ENCODE peak calls at places on chromosomes 4 and X, in nine cellular contexts. U is Peyer's patch, K is stomach, S is adipocyte, H is A549, O is GM23248, R is heart left ventricle, P is lower lobe of right lung, W is cardiac muscle cell. V is an unnamed sample. For H3K4me1, the result is how much of the 10 kb centered on the place peaks cover.

GRCh38 chr4:170022211-170022610 is 4.0 kb downstream of the MFAP3L start:
- DNase-seq in U (no peak), K (no peak), S (no peak), H (no peak), O (no peak), R (no peak), P (no peak), W (no peak), V (no peak)

GRCh38 chrX:39149761-39150160 is 348.5 kb downstream of the MID1IP1 start:
- DNase-seq in U (peak), K (peak), S (peak), H (no peak), O (peak), R (peak), P (peak), W (peak), V (peak)

GRCh38 chr4:184848510-184848909 is 22.7 kb upstream of the ACSL1 start:
- DNase-seq in U (no peak), K (no peak), S (no peak), H (no peak), O (no peak), R (no peak), P (no peak), W (no peak), V (no peak)

GRCh38 chr4:9989918-9990635 is 31.2 kb downstream of the SLC2A9 start:
- DNase-seq in U (no peak), K (no peak), S (no peak), H (no peak), O (no peak), R (no peak), P (no peak), W (no peak), V (no peak)

GRCh38 chr4:118968006-118968405 is 79.4 kb downstream of the SYNPO2 start:
- DNase-seq in U (peak), K (peak), S (peak), H (no peak), O (peak), R (peak), P (peak), W (peak), V (peak)

GRCh38 chrX:55841962-55842752 is 124.6 kb downstream of the RRAGB start:
- DNase-seq in U (no peak), K (no peak), S (no peak), H (no peak), O (no peak), R (no peak), P (no peak), W (no peak), V (no peak)

GRCh38 chr4:76960014-76960413 is 10.5 kb downstream of the SEPTIN11 start:
- DNase-seq in U (no peak), K (no peak), S (no peak), H (no peak), O (peak), R (no peak), P (no peak), W (no peak), V (no peak)

GRCh38 chrX:16212436-16212835 is 45.2 kb downstream of the MAGEB17 start:
- DNase-seq in U (no peak), K (no peak), S (peak), H (no peak), O (peak), R (no peak), P (no peak), W (peak), V (no peak)

GRCh38 chrX:276588-277171 is 4.5 kb upstream of the PLCXD1 start:
- DNase-seq in U (peak), K (peak), S (peak), H (peak), O (peak), R (peak), P (peak), W (no peak), V (no peak)

GRCh38 chrX:9578083-9578779 is 113.4 kb downstream of the TBL1X start:
- DNase-seq in U (no peak), K (no peak), S (no peak), H (no peak), O (no peak), R (no peak), P (no peak), W (no peak), V (peak)

GRCh38 chr4:128636906-128637305 is 172.6 kb upstream of the JADE1 start:
- DNase-seq in U (no peak), K (no peak), S (no peak), H (no peak), O (no peak), R (no peak), P (no peak), W (no peak), V (no peak)

GRCh38 chr4:128322986-128323385 is 35.4 kb upstream of the PGRMC2 start:
- DNase-seq in U (no peak), K (no peak), S (peak), H (peak), O (peak), R (no peak), P (no peak), W (no peak), V (no peak)

GRCh38 chr4:11165052-11165451 is 263.6 kb downstream of the HS3ST1 start:
- DNase-seq in U (no peak), K (no peak), S (no peak), H (no peak), O (no peak), R (no peak), P (no peak), W (no peak), V (no peak)

GRCh38 chr4:53012738-53013137 is 150.6 kb downstream of the RASL11B start:
- DNase-seq in U (no peak), K (no peak), S (peak), H (no peak), O (peak), R (no peak), P (no peak), W (no peak), V (no peak)

GRCh38 chr4:10083861-10084641 is 32.5 kb downstream of the WDR1 start:
- DNase-seq in U (peak), K (peak), S (no peak), H (no peak), O (no peak), R (peak), P (peak), W (no peak), V (no peak)

GRCh38 chr4:189022441-189023035 is 883.3 kb downstream of the TRIML1 start:
- DNase-seq in U (no peak), K (no peak), S (peak), H (no peak), O (peak), R (no peak), P (no peak), W (no peak), V (peak)

GRCh38 chr4:148435654-148436406 is 6.4 kb downstream of the NR3C2 start:
- DNase-seq in U (no peak), K (no peak), S (no peak), H (no peak), O (no peak), R (no peak), P (no peak), W (no peak), V (no peak)
- H3K4me1 ChIP-seq in U (under half), K (under half), S (under half), H (under half), O (under half), R (under half), P (half or more), W (under half), V (under half)

DNA sequence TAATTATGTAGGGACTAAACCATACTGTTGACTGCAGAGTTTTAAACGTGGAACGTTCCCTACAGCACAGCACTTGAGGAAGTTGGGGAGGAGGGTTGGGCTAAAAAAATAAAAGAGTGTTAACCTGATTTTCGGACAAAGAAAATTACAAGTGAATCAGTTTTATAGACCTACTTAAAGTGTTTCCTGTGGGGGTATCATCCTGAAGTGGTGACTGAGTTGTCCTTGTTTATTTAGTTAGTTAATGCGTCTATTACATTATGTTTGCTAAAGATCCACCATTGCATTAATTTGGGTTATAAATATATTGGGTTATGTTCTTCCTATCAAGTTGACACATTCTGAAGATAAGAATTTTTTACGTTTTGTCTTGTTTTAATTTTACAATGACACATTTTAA is 14.7 kb downstream of the UNC5C start:
- DNase-seq in U (no peak), K (no peak), S (no peak), H (no peak), O (no peak), R (no peak), P (no peak), W (no peak), V (no peak)
- H3K4me3 ChIP-seq in U (no peak), K (no peak), S (no peak), H (no peak), O (no peak), R (no peak), P (no peak), W (no peak), V (no peak)

GRCh38 chr4:94548571-94548970 is 96.8 kb downstream of the PDLIM5 start:
- DNase-seq in U (no peak), K (no peak), S (peak), H (peak), O (peak), R (peak), P (no peak), W (peak), V (no peak)

GRCh38 chr4:94546949-94547348 is 95.2 kb downstream of the PDLIM5 start:
- DNase-seq in U (no peak), K (no peak), S (no peak), H (no peak), O (no peak), R (no peak), P (no peak), W (no peak), V (no peak)

GRCh38 chr4:94551616-94552564 is 100.1 kb downstream of the PDLIM5 start:
- DNase-seq in U (no peak), K (no peak), S (peak), H (no peak), O (peak), R (no peak), P (no peak), W (no peak), V (no peak)

GRCh38 chr4:94550851-94551250 is 99.1 kb downstream of the PDLIM5 start:
- DNase-seq in U (no peak), K (no peak), S (no peak), H (no peak), O (no peak), R (no peak), P (no peak), W (no peak), V (no peak)

GRCh38 chr4:94550352-94550751 is 98.6 kb downstream of the PDLIM5 start:
- DNase-seq in U (no peak), K (no peak), S (no peak), H (no peak), O (no peak), R (no peak), P (no peak), W (peak), V (no peak)
- H3K4me1 ChIP-seq in U (under half), K (under half), S (under half), H (under half), O (half or more), R (under half), P (under half), W (half or more), V (under half)

GRCh38 chr4:125321709-125322362 is 7.1 kb downstream of the FAT4 start:
- DNase-seq in U (no peak), K (no peak), S (peak), H (no peak), O (peak), R (no peak), P (no peak), W (no peak), V (no peak)

GRCh38 chr4:125325733-125326132 is 11.0 kb downstream of the FAT4 start:
- DNase-seq in U (no peak), K (no peak), S (no peak), H (no peak), O (no peak), R (no peak), P (no peak), W (no peak), V (no peak)

GRCh38 chr4:125323547-125324100 is 8.9 kb downstream of the FAT4 start:
- DNase-seq in U (no peak), K (no peak), S (peak), H (no peak), O (peak), R (no peak), P (no peak), W (peak), V (no peak)

GRCh38 chr4:125319311-125319710 is 4.6 kb downstream of the FAT4 start:
- DNase-seq in U (no peak), K (no peak), S (peak), H (no peak), O (peak), R (no peak), P (no peak), W (no peak), V (no peak)

GRCh38 chr4:125322363-125322730 is 7.6 kb downstream of the FAT4 start:
- DNase-seq in U (no peak), K (no peak), S (peak), H (no peak), O (peak), R (no peak), P (no peak), W (no peak), V (no peak)
- H3K4me3 ChIP-seq in U (peak), K (no peak), S (peak), H (no peak), O (peak), R (peak), P (peak), W (no peak), V (no peak)

GRCh38 chr4:89303989-89304388 is 3.6 kb downstream of the GPRIN3 start:
- DNase-seq in U (no peak), K (no peak), S (no peak), H (no peak), O (no peak), R (no peak), P (no peak), W (no peak), V (no peak)
- H3K4me1 ChIP-seq in U (under half), K (under half), S (under half), H (under half), O (under half), R (under half), P (under half), W (under half), V (under half)

GRCh38 chr4:57043304-57044251 is 64.9 kb downstream of the POLR2B start:
- DNase-seq in U (no peak), K (no peak), S (peak), H (no peak), O (peak), R (peak), P (no peak), W (no peak), V (no peak)

GRCh38 chr4:57040510-57040909 is 61.8 kb downstream of the POLR2B start:
- DNase-seq in U (no peak), K (no peak), S (no peak), H (no peak), O (no peak), R (no peak), P (no peak), W (no peak), V (no peak)

GRCh38 chr4:57044996-57045395 is 65.2 kb downstream of the IGFBP7 start:
- DNase-seq in U (no peak), K (no peak), S (peak), H (no peak), O (peak), R (no peak), P (no peak), W (no peak), V (no peak)

GRCh38 chr4:57048590-57049304 is 61.4 kb downstream of the IGFBP7 start:
- DNase-seq in U (no peak), K (no peak), S (no peak), H (no peak), O (no peak), R (no peak), P (no peak), W (no peak), V (no peak)

DNA sequence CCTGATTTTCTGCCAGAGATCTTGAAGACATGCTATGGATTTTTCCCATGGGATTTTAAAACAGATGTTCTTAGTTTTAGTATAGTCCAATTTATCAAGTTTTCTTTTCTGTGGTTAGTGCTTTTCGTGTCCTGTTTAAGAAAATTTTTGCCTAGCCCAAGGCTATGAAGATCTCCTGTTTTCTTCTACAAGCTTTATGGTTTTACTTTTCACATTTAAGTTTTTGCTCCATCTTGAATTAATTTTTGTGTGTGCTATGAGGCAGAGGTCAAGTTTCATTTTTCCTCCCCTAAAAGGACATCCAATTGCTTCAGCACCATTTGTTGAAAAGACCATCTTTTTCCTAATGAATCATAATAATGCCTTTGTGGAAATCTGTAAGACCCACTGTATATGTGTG is 65.6 kb downstream of the POLR2B start:
- DNase-seq in U (no peak), K (no peak), S (peak), H (no peak), O (peak), R (no peak), P (no peak), W (no peak), V (no peak)
- H3K4me3 ChIP-seq in U (no peak), K (no peak), S (peak), H (no peak), O (peak), R (no peak), P (no peak), W (no peak), V (no peak)

DNA sequence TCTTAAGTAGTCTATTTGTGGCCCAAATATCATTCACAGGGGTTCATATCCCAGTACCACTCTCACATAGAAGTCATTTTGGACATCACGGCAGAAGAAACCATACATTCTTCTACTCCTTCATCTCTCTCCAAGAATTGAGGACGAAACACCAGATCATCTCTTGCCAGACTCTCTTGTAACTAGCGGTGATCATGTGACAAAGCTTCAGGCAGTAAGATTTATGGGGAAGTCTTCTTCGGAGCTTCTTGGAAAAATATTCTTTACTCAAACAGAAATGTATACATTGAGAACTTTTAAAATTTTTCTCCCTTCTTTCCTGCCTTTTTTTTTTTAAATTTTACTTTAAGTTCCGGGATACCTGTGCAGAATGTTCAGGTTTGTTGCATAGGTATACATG is 4.7 kb upstream of the TBC1D19 start:
- DNase-seq in U (no peak), K (no peak), S (no peak), H (no peak), O (no peak), R (no peak), P (no peak), W (no peak), V (no peak)
- H3K4me1 ChIP-seq in U (under half), K (under half), S (under half), H (under half), O (under half), R (under half), P (under half), W (under half), V (under half)

V was measured in BE2C.